ENCODE peak calls at places on chromosomes 13 and 19, in four cellular contexts. Y is neuronal stem cell, R is C1 segment of cervical spinal cord, Z is D341Med. X is an unnamed sample.

GRCh38 chr19:51372649-51373504 is at the start of gene NKG7:
- DNase-seq in Y (no peak), R (no peak), Z (no peak), X (no peak)

GRCh38 chr19:28956971-28957370 is 256.0 kb downstream of the UQCRFS1 start:
- DNase-seq in Y (no peak), R (no peak), Z (no peak), X (no peak)

GRCh38 chr13:49023441-49023840 is 47.7 kb downstream of the FNDC3A start:
- DNase-seq in Y (no peak), R (no peak), Z (no peak), X (no peak)

GRCh38 chr19:46945668-46946067 is 74.0 kb upstream of the NPAS1 start:
- DNase-seq in Y (no peak), R (no peak), Z (no peak), X (no peak)

GRCh38 chr13:66469745-66470144 is 760.4 kb downstream of the PCDH9 start:
- DNase-seq in Y (no peak), R (no peak), Z (no peak), X (no peak)

GRCh38 chr13:26679945-26680516 is 80.6 kb downstream of the GPR12 start:
- DNase-seq in Y (no peak), R (no peak), Z (no peak), X (peak; percentile 50)

GRCh38 chr19:15640294-15640903 is at the start of gene CYP4F3:
- DNase-seq in Y (no peak), R (no peak), Z (no peak), X (no peak)

GRCh38 chr13:47215741-47216140 is 318.9 kb upstream of the HTR2A start:
- DNase-seq in Y (no peak), R (no peak), Z (no peak), X (peak; percentile 11)

GRCh38 chr13:113159701-113160100 is 1.3 kb downstream of the PROZ start:
- DNase-seq in Y (no peak), R (no peak), Z (no peak), X (no peak)

GRCh38 chr13:111474136-111475002 is 153.9 kb downstream of the TEX29 start:
- DNase-seq in Y (peak; percentile 54), R (peak; percentile 10), Z (peak; percentile 67), X (no peak)

GRCh38 chr13:35347679-35348205 is 128.7 kb downstream of the MAB21L1 start:
- DNase-seq in Y (no peak), R (no peak), Z (no peak), X (peak; percentile 22)

X was measured in glutamatergic neuron.